ENCODE peak calls at places on chromosomes 11 and 22, in seven cellular contexts. G is EL; A is stimulated activated CD8-positive, alpha-beta memory T cell treated with anti-CD3 and anti-CD28 coated beads, Interleukin-15, amount 100 ng/mL, for 1 hour; Q is right lobe of liver; W is T-helper 2 cell; S is T-cell; T is choroid plexus epithelial cell. O is an unnamed sample.

GRCh38 chr11:120682866-120683265 is 171.3 kb downstream of the GRIK4 start:
- DNase-seq in A (no peak), T (no peak), S (no peak), Q (no peak), G (peak; percentile 18), W (no peak), O (no peak)

GRCh38 chr11:68828957-68829356 is 12.8 kb downstream of the CPT1A start:
- DNase-seq in Q (no peak), G (no peak), A (no peak), S (no peak), T (no peak), W (no peak), O (no peak)

GRCh38 chr11:1771700-1772099 is 8.0 kb upstream of the CTSD start:
- DNase-seq in Q (no peak), W (no peak), A (no peak), G (peak; percentile 31), S (no peak), T (peak; percentile 92), O (no peak)

GRCh38 chr11:3735827-3736226 is 61.5 kb downstream of the NUP98 start:
- DNase-seq in A (no peak), W (no peak), G (peak; percentile 45), T (peak; percentile 26), Q (no peak), S (no peak), O (no peak)

GRCh38 chr22:50737728-50738648 is at the start of gene ACR:
- DNase-seq in W (no peak), T (no peak), A (no peak), Q (no peak), G (no peak), S (no peak), O (peak; percentile 40)

GRCh38 chr11:121844016-121844415 is 272.0 kb downstream of the BLID start:
- DNase-seq in T (no peak), W (no peak), S (no peak), Q (no peak), A (no peak), G (no peak), O (no peak)

GRCh38 chr11:31956310-31956709 is 134.6 kb upstream of the RCN1 start:
- DNase-seq in S (no peak), A (no peak), Q (no peak), W (no peak), G (peak; percentile 50), T (no peak), O (no peak)

GRCh38 chr11:61697764-61698163 is 17.6 kb downstream of the DAGLA start:
- DNase-seq in S (no peak), G (no peak), Q (no peak), A (no peak), T (no peak), W (no peak), O (no peak)

GRCh38 chr22:37484115-37485005 is 1.8 kb downstream of the MFNG start:
- DNase-seq in G (no peak), T (peak; percentile 41), A (peak; percentile 46), W (peak; percentile 59), S (peak; percentile 73), Q (peak; percentile 91), O (peak; percentile 74)

GRCh38 chr11:65898656-65899355 is 1.4 kb downstream of the FOSL1 start:
- DNase-seq in W (no peak), G (no peak), A (no peak), T (peak; percentile 34), Q (no peak), S (no peak), O (no peak)

GRCh38 chr11:130778026-130778425 is 138.3 kb downstream of the SNX19 start:
- DNase-seq in A (no peak), G (no peak), Q (no peak), W (no peak), T (no peak), S (no peak), O (no peak)

GRCh38 chr22:24492391-24492790 is 2.7 kb upstream of the UPB1 start:
- DNase-seq in Q (no peak), G (no peak), T (no peak), S (no peak), A (no peak), W (no peak), O (no peak)

GRCh38 chr11:116506446-116506845 is 266.3 kb downstream of the BUD13 start:
- DNase-seq in T (no peak), Q (no peak), S (no peak), G (no peak), W (no peak), A (no peak), O (peak; percentile 34)

GRCh38 chr11:8714622-8715225 is 32.1 kb downstream of the RPL27A start:
- DNase-seq in W (no peak), G (peak; percentile 31), S (no peak), Q (no peak), A (no peak), T (no peak), O (no peak)

GRCh38 chr22:31230155-31230870 is 18.2 kb downstream of the LIMK2 start:
- DNase-seq in G (no peak), A (no peak), W (no peak), T (peak; percentile 81), S (no peak), Q (no peak), O (no peak)

GRCh38 chr11:76768091-76769047 is 14.8 kb upstream of the TSKU start:
- DNase-seq in S (no peak), A (no peak), W (no peak), Q (peak; percentile 83), T (no peak), G (peak; percentile 26), O (no peak)

GRCh38 chr22:44192098-44192810 is 11.5 kb downstream of the PARVG start:
- DNase-seq in G (peak; percentile 21), S (peak; percentile 41), T (peak; percentile 15), W (no peak), Q (peak; percentile 60), A (no peak), O (no peak)

GRCh38 chr11:9617960-9618359 is 44.5 kb downstream of the WEE1 start:
- DNase-seq in Q (no peak), T (no peak), A (no peak), G (peak; percentile 70), S (no peak), W (no peak), O (no peak)